ENCODE peak calls at places on chromosomes 6 and 20, in six cellular contexts. P, D, E, A, Y and Q are unnamed samples.

GRCh38 chr6:133297657-133298056 is 56.5 kb downstream of the EYA4 start:
- DNase-seq in P (no peak), D (no peak), E (no peak), A (no peak), Y (no peak), Q (no peak)

GRCh38 chr20:199996-200395 is 10.5 kb upstream of the DEFB128 start:
- DNase-seq in P (no peak), D (no peak), E (no peak), A (no peak), Y (no peak), Q (peak)

GRCh38 chr20:50460608-50461268 is 49.4 kb upstream of the PTPN1 start:
- DNase-seq in P (peak), D (peak), E (no peak), A (peak), Y (peak), Q (peak)

GRCh38 chr6:74015427-74015826 is 319.4 kb downstream of the CD109 start:
- DNase-seq in P (no peak), D (no peak), E (no peak), A (no peak), Y (no peak), Q (no peak)

GRCh38 chr20:23294671-23295070 is 55.9 kb upstream of the NXT1 start:
- DNase-seq in P (no peak), D (no peak), E (no peak), A (no peak), Y (no peak), Q (no peak)

GRCh38 chr6:151229401-151230276 is 10.1 kb upstream of the AKAP12 start:
- DNase-seq in P (no peak), D (no peak), E (no peak), A (no peak), Y (peak), Q (no peak)

GRCh38 chr6:2007165-2007564 is 238.2 kb downstream of the GMDS start:
- DNase-seq in P (no peak), D (no peak), E (no peak), A (no peak), Y (no peak), Q (no peak)

GRCh38 chr6:28985396-28986164 is 19.5 kb downstream of the ZNF311 start:
- DNase-seq in P (peak), D (peak), E (no peak), A (peak), Y (peak), Q (peak)

GRCh38 chr6:6210994-6211393 is 109.5 kb downstream of the F13A1 start:
- DNase-seq in P (no peak), D (no peak), E (no peak), A (no peak), Y (no peak), Q (no peak)

GRCh38 chr20:57953638-57954037 is 243.8 kb upstream of the PMEPA1 start:
- DNase-seq in P (no peak), D (no peak), E (no peak), A (no peak), Y (no peak), Q (no peak)

GRCh38 chr6:7832904-7833752 is 77.5 kb downstream of the TXNDC5 start:
- DNase-seq in P (no peak), D (no peak), E (no peak), A (no peak), Y (no peak), Q (no peak)

GRCh38 chr6:308768-309167 is 16.5 kb downstream of the DUSP22 start:
- DNase-seq in P (no peak), D (no peak), E (no peak), A (no peak), Y (peak), Q (no peak)

GRCh38 chr6:168371989-168372711 is 52.6 kb upstream of the DACT2 start:
- DNase-seq in P (no peak), D (no peak), E (no peak), A (no peak), Y (no peak), Q (no peak)

GRCh38 chr6:3759656-3760245 is 8.2 kb upstream of the PXDC1 start:
- DNase-seq in P (no peak), D (no peak), E (no peak), A (peak), Y (no peak), Q (no peak)

GRCh38 chr20:43220612-43221011 is 30.9 kb upstream of the PTPRT start:
- DNase-seq in P (no peak), D (no peak), E (no peak), A (no peak), Y (no peak), Q (no peak)

GRCh38 chr6:134491473-134491872 is 173.6 kb upstream of the SGK1 start:
- DNase-seq in P (no peak), D (no peak), E (no peak), A (no peak), Y (no peak), Q (no peak)

GRCh38 chr20:62760536-62761057 is 35.7 kb upstream of the MRGBP start:
- DNase-seq in P (no peak), D (no peak), E (no peak), A (no peak), Y (no peak), Q (no peak)

GRCh38 chr20:62707981-62708521 is 585 bp upstream of the NTSR1 start:
- DNase-seq in P (peak), D (no peak), E (no peak), A (no peak), Y (peak), Q (peak)

GRCh38 chr6:64012351-64013060 is 376.9 kb downstream of the PHF3 start:
- DNase-seq in P (peak), D (no peak), E (no peak), A (peak), Y (no peak), Q (peak)

GRCh38 chr6:127457444-127458064 is 1.6 kb downstream of the KIAA0408 start:
- DNase-seq in P (no peak), D (no peak), E (no peak), A (no peak), Y (no peak), Q (peak)

GRCh38 chr20:48019496-48019895 is 234.2 kb upstream of the SULF2 start:
- DNase-seq in P (no peak), D (no peak), E (no peak), A (no peak), Y (no peak), Q (peak)

GRCh38 chr20:35954200-35954906 is at the start of gene SCAND1:
- DNase-seq in P (peak), D (peak), E (peak), A (peak), Y (peak), Q (peak)

GRCh38 chr6:169250660-169251059 is 3.0 kb downstream of the THBS2 start:
- DNase-seq in P (peak), D (no peak), E (no peak), A (no peak), Y (no peak), Q (peak)

GRCh38 chr6:72798196-72798595 is 176.3 kb downstream of the KCNQ5 start:
- DNase-seq in P (no peak), D (no peak), E (no peak), A (no peak), Y (no peak), Q (no peak)

GRCh38 chr6:157148391-157149323 is 174.7 kb downstream of the TMEM242 start:
- DNase-seq in P (peak), D (peak), E (no peak), A (no peak), Y (no peak), Q (no peak)

GRCh38 chr6:131831392-131831791 is 23.6 kb downstream of the ENPP1 start:
- DNase-seq in P (no peak), D (peak), E (no peak), A (no peak), Y (no peak), Q (no peak)

GRCh38 chr6:52904562-52905279 is 4.8 kb downstream of the GSTA3 start:
- DNase-seq in P (no peak), D (no peak), E (no peak), A (peak), Y (peak), Q (peak)

GRCh38 chr6:165551828-165552227 is 111.2 kb downstream of the PDE10A start:
- DNase-seq in P (no peak), D (no peak), E (no peak), A (no peak), Y (no peak), Q (no peak)

GRCh38 chr20:63017826-63018411 is 11.2 kb upstream of the BHLHE23 start:
- DNase-seq in P (no peak), D (no peak), E (no peak), A (no peak), Y (no peak), Q (no peak)

GRCh38 chr6:135014353-135014832 is 40.2 kb downstream of the HBS1L start:
- DNase-seq in P (no peak), D (no peak), E (peak), A (no peak), Y (no peak), Q (no peak)

DNA sequence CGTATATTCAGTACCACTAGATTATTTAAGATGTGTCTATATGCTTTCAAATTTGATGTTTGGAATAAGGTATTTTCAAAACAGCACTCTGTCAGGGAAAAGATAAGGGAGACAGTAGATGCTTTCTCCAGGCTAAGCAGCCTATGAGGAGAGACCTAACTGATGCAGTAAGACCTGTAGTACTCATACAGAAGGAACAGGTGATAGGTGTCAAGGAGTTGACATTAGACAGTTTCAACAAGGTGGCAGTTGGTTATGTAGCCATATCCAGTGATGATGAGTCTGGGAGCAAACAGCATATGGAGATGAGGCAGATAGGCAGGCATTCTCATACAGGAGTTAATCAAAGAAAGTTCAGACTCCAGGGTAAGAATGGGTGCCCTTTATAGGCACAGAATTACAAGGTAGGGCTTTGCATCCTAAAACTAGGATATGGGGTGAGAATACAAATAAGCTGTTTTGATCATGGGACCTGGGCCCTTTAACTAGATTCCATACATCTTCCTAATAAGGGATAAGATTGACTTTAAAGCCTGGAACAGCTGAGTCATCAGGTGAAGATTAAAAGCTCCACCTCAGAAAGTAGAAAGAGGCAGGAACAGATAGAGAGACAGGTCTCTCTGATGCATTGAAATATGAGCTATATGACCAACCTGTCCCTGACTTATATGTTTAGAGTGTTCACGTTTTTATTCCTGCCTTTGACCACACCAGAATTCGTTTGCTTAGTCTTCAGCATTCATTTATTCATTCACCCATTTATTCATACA is 7.9 kb downstream of the RSPH4A start:
- DNase-seq in P (no peak), D (no peak), E (no peak), A (peak), Y (no peak), Q (no peak)
- TF ChIP-seq MYC in P (no peak), D (no peak), E (no peak), A (no peak), Y (no peak), Q (no peak)

GRCh38 chr6:88840806-88841539 is 122.4 kb downstream of the RNGTT start:
- DNase-seq in P (no peak), D (no peak), E (no peak), A (peak), Y (no peak), Q (no peak)
- TF ChIP-seq MYC in P (no peak), D (no peak), E (no peak), A (no peak), Y (no peak), Q (no peak)

DNA sequence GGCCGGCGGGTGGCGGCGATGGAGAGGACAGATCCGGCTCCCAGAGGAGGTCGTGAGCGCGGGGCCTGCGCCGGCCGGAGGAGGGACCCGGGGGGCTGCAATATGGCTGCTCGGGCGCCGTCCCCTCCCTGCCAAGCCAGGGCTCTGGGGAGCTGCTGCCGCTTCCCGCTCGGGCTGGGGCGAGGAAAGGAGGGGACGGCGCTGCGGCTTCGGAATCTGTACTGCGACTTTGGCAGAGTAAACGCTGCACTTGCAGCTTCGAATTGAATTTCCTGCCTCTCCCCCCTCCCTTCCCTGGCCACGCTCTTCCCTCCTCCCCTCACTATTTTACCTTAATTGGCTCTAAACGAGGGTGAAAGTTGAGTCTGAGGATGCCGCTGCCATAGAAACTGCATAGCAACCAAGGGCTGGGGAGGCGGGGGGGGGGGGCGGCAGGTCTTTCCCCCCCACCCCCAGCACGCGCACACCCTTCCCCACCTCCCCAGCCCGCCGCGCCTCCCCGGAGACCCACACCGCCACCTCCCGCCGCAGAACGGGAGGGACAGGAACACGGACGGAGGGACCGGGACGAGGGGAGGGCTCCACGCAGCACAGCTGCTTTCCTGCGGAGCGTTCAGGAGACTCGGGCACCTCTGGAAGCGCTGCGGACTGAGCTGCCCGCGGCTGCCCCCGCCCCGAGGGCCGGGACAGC is 93.9 kb downstream of the RNASET2 start:
- DNase-seq in P (peak), D (no peak), E (no peak), A (no peak), Y (no peak), Q (no peak)
- TF ChIP-seq MYC in P (no peak), D (no peak), E (no peak), A (no peak), Y (no peak), Q (no peak)

GRCh38 chr6:148973809-148974208 is 227.0 kb downstream of the UST start:
- DNase-seq in P (peak), D (no peak), E (no peak), A (no peak), Y (no peak), Q (peak)

GRCh38 chr6:148971027-148971927 is 224.4 kb downstream of the UST start:
- DNase-seq in P (no peak), D (no peak), E (no peak), A (no peak), Y (no peak), Q (no peak)

GRCh38 chr6:148969679-148970078 is 222.8 kb downstream of the UST start:
- DNase-seq in P (no peak), D (no peak), E (no peak), A (no peak), Y (no peak), Q (no peak)

GRCh38 chr6:148974351-148974750 is 227.5 kb downstream of the UST start:
- DNase-seq in P (no peak), D (no peak), E (no peak), A (no peak), Y (no peak), Q (no peak)

DNA sequence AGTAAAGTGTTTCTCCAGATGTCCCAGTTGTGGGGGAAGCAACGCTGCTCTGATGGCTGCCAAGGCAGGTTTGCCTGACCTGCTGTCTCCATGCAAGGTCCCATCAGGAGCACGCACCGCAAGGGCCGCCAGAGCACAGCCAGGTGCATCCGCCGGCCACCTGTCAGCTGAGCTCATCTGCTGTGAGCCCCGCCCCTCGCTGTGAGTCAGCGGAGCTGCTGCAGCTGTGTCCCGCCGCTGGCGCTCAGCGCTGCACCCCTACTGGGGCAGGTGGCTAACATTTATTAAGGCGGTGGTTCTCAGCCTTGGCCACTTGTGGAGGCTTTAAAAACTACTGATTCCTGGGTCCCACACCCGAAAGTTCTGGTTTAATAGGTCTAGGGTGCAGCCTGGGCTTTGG is 225.7 kb downstream of the UST start:
- DNase-seq in P (peak), D (peak), E (no peak), A (peak), Y (peak), Q (peak)
- TF ChIP-seq MYC in P (no peak), D (no peak), E (no peak), A (peak), Y (no peak), Q (no peak)

GRCh38 chr6:137799950-137800568 is 67.0 kb upstream of the TNFAIP3 start:
- DNase-seq in P (no peak), D (peak), E (no peak), A (peak), Y (peak), Q (peak)

GRCh38 chr6:137798846-137799245 is 68.2 kb upstream of the TNFAIP3 start:
- DNase-seq in P (no peak), D (no peak), E (no peak), A (no peak), Y (no peak), Q (no peak)

GRCh38 chr6:137801352-137802088 is 65.5 kb upstream of the TNFAIP3 start:
- DNase-seq in P (no peak), D (no peak), E (no peak), A (no peak), Y (no peak), Q (no peak)

GRCh38 chr6:137802408-137803182 is 64.5 kb upstream of the TNFAIP3 start:
- DNase-seq in P (no peak), D (no peak), E (no peak), A (peak), Y (no peak), Q (no peak)

GRCh38 chr6:137800749-137801148 is 66.3 kb upstream of the TNFAIP3 start:
- DNase-seq in P (no peak), D (no peak), E (no peak), A (no peak), Y (no peak), Q (no peak)
- TF ChIP-seq MYC in P (no peak), D (no peak), E (no peak), A (no peak), Y (no peak), Q (no peak)

GRCh38 chr6:155517282-155517681 is 61.6 kb upstream of the NOX3 start:
- DNase-seq in P (no peak), D (no peak), E (no peak), A (no peak), Y (no peak), Q (no peak)
- TF ChIP-seq MYC in P (no peak), D (no peak), E (no peak), A (no peak), Y (no peak), Q (no peak)